ENCODE peak calls at places on chromosomes 5 and 9, in four cellular contexts. One of them, this sample, is unnamed.

GRCh38 chr5:140252470-140253126 is 50.3 kb downstream of the PFDN1 start:
- DNase-seq in PC-3: no peak
- DNase-seq in dorsolateral prefrontal cortex: no peak
- DNase-seq in nephron progenitor cell: no peak
- DNase-seq in this sample: no peak

GRCh38 chr5:89595065-89595464 is 712.1 kb upstream of the MEF2C start:
- DNase-seq in dorsolateral prefrontal cortex: no peak
- DNase-seq in PC-3: no peak
- DNase-seq in nephron progenitor cell: no peak
- DNase-seq in this sample: no peak

GRCh38 chr9:35611230-35611797 is 6.3 kb downstream of the TESK1 start:
- DNase-seq in dorsolateral prefrontal cortex: peak
- DNase-seq in nephron progenitor cell: peak
- DNase-seq in PC-3: peak
- DNase-seq in this sample: peak

GRCh38 chr5:74320526-74320925 is 320.0 kb downstream of the ENC1 start:
- DNase-seq in nephron progenitor cell: no peak
- DNase-seq in PC-3: no peak
- DNase-seq in dorsolateral prefrontal cortex: no peak
- DNase-seq in this sample: peak

GRCh38 chr5:52481851-52482250 is 305.9 kb upstream of the ITGA1 start:
- DNase-seq in nephron progenitor cell: no peak
- DNase-seq in PC-3: no peak
- DNase-seq in dorsolateral prefrontal cortex: no peak
- DNase-seq in this sample: no peak

GRCh38 chr9:95627802-95628201 is 111.0 kb upstream of the PTCH1 start:
- DNase-seq in PC-3: no peak
- DNase-seq in nephron progenitor cell: no peak
- DNase-seq in dorsolateral prefrontal cortex: no peak
- DNase-seq in this sample: peak

GRCh38 chr5:77180167-77181081 is 30.1 kb upstream of the PDE8B start:
- DNase-seq in PC-3: peak
- DNase-seq in dorsolateral prefrontal cortex: peak
- DNase-seq in nephron progenitor cell: peak
- DNase-seq in this sample: no peak

GRCh38 chr9:95189230-95190098 is 128.0 kb downstream of the FANCC start:
- DNase-seq in PC-3: no peak
- DNase-seq in nephron progenitor cell: no peak
- DNase-seq in dorsolateral prefrontal cortex: no peak
- DNase-seq in this sample: no peak

GRCh38 chr9:6405371-6405770 is 7.6 kb upstream of the UHRF2 start:
- DNase-seq in PC-3: no peak
- DNase-seq in nephron progenitor cell: no peak
- DNase-seq in dorsolateral prefrontal cortex: no peak
- DNase-seq in this sample: no peak

GRCh38 chr9:36802171-36802920 is 229.7 kb downstream of the MELK start:
- DNase-seq in PC-3: peak
- DNase-seq in dorsolateral prefrontal cortex: peak
- DNase-seq in nephron progenitor cell: no peak
- DNase-seq in this sample: peak

GRCh38 chr9:133888779-133889491 is 103.2 kb downstream of the VAV2 start:
- DNase-seq in nephron progenitor cell: no peak
- DNase-seq in PC-3: no peak
- DNase-seq in dorsolateral prefrontal cortex: no peak
- DNase-seq in this sample: no peak

GRCh38 chr9:93319301-93319991 is 132.0 kb upstream of the FAM120A start:
- DNase-seq in PC-3: no peak
- DNase-seq in nephron progenitor cell: no peak
- DNase-seq in dorsolateral prefrontal cortex: no peak
- DNase-seq in this sample: no peak

GRCh38 chr9:72930828-72931227 is 22.0 kb downstream of the ALDH1A1 start:
- DNase-seq in nephron progenitor cell: no peak
- DNase-seq in PC-3: no peak
- DNase-seq in dorsolateral prefrontal cortex: no peak
- DNase-seq in this sample: no peak
- TF ChIP-seq CTCF in nephron progenitor cell: no peak
- TF ChIP-seq CTCF in PC-3: no peak
- TF ChIP-seq CTCF in dorsolateral prefrontal cortex: no peak
- TF ChIP-seq CTCF in this sample: no peak

DNA sequence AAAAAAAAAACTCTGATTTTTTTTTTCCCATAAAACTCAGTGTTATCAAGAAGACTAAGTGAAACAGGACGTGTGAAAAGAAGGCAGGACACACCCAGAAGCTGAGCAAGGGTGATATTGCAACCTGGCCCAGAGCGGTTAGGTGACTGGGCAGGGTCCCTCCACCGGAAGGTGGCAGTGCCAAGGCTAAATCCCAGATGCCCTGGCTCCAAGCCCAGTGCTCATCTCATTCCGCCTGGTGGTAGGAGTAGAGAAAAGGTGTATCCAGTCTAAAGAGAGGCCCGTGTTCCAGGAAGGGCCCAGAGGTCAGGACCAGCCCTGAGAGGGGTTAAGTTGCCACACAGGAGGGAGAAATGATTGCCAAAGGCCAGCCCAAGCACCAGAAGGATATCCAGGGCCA is 51.5 kb upstream of the SAP30L start:
- DNase-seq in dorsolateral prefrontal cortex: no peak
- DNase-seq in nephron progenitor cell: no peak
- DNase-seq in PC-3: no peak
- DNase-seq in this sample: peak
- TF ChIP-seq CTCF in dorsolateral prefrontal cortex: no peak
- TF ChIP-seq CTCF in nephron progenitor cell: no peak
- TF ChIP-seq CTCF in PC-3: no peak
- TF ChIP-seq CTCF in this sample: peak

GRCh38 chr5:134177197-134178171 is 734 bp upstream of the SKP1 start:
- DNase-seq in nephron progenitor cell: peak
- DNase-seq in PC-3: peak
- DNase-seq in dorsolateral prefrontal cortex: no peak
- DNase-seq in this sample: peak

GRCh38 chr5:134175874-134176522 is 752 bp downstream of the SKP1 start:
- DNase-seq in dorsolateral prefrontal cortex: no peak
- DNase-seq in PC-3: no peak
- DNase-seq in nephron progenitor cell: no peak
- DNase-seq in this sample: peak

GRCh38 chr5:134174841-134175839 is 1.6 kb downstream of the SKP1 start:
- DNase-seq in nephron progenitor cell: no peak
- DNase-seq in dorsolateral prefrontal cortex: no peak
- DNase-seq in PC-3: peak
- DNase-seq in this sample: peak

GRCh38 chr5:134171972-134172371 is 4.8 kb downstream of the SKP1 start:
- DNase-seq in PC-3: no peak
- DNase-seq in nephron progenitor cell: no peak
- DNase-seq in dorsolateral prefrontal cortex: no peak
- DNase-seq in this sample: no peak

DNA sequence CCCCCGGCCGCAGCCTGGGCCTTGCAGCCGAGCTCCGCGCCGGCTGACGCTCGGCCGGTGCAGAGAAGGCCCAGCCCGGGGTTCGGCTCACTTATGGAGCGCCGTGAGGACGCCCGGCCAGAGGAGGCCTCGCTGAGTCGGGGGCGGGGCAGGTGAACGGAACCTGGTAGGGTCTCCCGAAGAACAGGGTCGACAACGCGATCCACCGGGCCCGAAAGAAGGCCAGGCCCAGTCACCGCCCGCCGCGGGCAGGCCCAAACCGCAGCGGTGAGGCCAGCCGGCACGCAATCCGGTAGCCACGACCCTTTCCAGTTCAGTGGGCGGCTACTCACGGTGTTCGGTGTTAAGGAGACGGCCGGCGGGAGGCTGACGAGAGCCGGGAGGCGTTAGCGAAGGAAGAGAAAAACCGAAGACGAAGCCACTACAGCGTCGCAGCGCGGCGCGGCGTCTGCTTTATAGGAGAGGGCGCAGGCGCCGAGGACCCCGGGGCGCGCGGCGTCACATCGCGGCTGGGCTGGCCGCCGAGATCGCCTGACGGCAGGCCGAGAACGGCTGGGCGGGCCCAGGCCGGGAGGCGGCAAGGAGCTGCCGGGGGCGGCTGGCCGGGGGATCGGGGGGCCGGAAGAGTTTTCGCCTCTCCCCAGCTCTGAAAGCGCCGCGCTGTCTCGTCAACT is at the start of gene SKP1:
- DNase-seq in dorsolateral prefrontal cortex: peak
- DNase-seq in nephron progenitor cell: peak
- DNase-seq in PC-3: peak
- DNase-seq in this sample: peak
- TF ChIP-seq CTCF in dorsolateral prefrontal cortex: no peak
- TF ChIP-seq CTCF in nephron progenitor cell: no peak
- TF ChIP-seq CTCF in PC-3: no peak
- TF ChIP-seq CTCF in this sample: no peak

GRCh38 chr5:34684281-34684979 is 28.3 kb downstream of the RAI14 start:
- DNase-seq in nephron progenitor cell: peak
- DNase-seq in dorsolateral prefrontal cortex: no peak
- DNase-seq in PC-3: peak
- DNase-seq in this sample: peak
- TF ChIP-seq CTCF in nephron progenitor cell: no peak
- TF ChIP-seq CTCF in dorsolateral prefrontal cortex: no peak
- TF ChIP-seq CTCF in PC-3: no peak
- TF ChIP-seq CTCF in this sample: no peak

DNA sequence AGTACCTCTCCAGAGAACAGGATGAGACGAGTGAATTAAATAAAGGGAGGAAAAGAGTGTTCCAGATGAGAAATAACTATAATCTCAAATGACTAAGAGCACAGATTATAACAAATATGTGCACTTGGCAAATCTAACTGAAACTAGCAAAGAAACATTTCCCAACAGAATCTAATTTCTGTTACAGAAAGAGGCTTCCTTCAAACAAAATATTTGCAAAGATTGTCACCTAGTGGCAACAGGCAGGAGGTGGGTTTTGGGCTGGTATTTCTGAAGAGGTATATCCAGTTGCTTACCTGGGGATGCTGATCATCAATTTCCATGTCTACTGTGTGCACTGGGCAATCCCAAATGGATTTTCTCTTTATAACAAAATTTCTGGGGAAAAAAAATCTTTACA is 5.6 kb upstream of the SPDL1 start:
- DNase-seq in dorsolateral prefrontal cortex: no peak
- DNase-seq in nephron progenitor cell: no peak
- DNase-seq in PC-3: peak
- DNase-seq in this sample: peak
- TF ChIP-seq CTCF in dorsolateral prefrontal cortex: no peak
- TF ChIP-seq CTCF in nephron progenitor cell: peak
- TF ChIP-seq CTCF in PC-3: peak
- TF ChIP-seq CTCF in this sample: peak

GRCh38 chr5:136066705-136067271 is 38.0 kb downstream of the TGFBI start:
- DNase-seq in PC-3: no peak
- DNase-seq in dorsolateral prefrontal cortex: no peak
- DNase-seq in nephron progenitor cell: no peak
- DNase-seq in this sample: peak
- TF ChIP-seq CTCF in PC-3: no peak
- TF ChIP-seq CTCF in dorsolateral prefrontal cortex: no peak
- TF ChIP-seq CTCF in nephron progenitor cell: no peak
- TF ChIP-seq CTCF in this sample: no peak

GRCh38 chr5:134913254-134913653 is 8.3 kb downstream of the PCBD2 start:
- DNase-seq in PC-3: no peak
- DNase-seq in dorsolateral prefrontal cortex: no peak
- DNase-seq in nephron progenitor cell: no peak
- DNase-seq in this sample: no peak

GRCh38 chr5:134920848-134921575 is 16.1 kb downstream of the PCBD2 start:
- DNase-seq in dorsolateral prefrontal cortex: no peak
- DNase-seq in PC-3: no peak
- DNase-seq in nephron progenitor cell: no peak
- DNase-seq in this sample: no peak

GRCh38 chr5:134911285-134912215 is 6.6 kb downstream of the PCBD2 start:
- DNase-seq in PC-3: no peak
- DNase-seq in nephron progenitor cell: no peak
- DNase-seq in dorsolateral prefrontal cortex: no peak
- DNase-seq in this sample: no peak

GRCh38 chr5:134913795-134914194 is 8.9 kb downstream of the PCBD2 start:
- DNase-seq in PC-3: no peak
- DNase-seq in nephron progenitor cell: no peak
- DNase-seq in dorsolateral prefrontal cortex: no peak
- DNase-seq in this sample: no peak

GRCh38 chr5:134917070-134917831 is 12.3 kb downstream of the PCBD2 start:
- DNase-seq in nephron progenitor cell: no peak
- DNase-seq in PC-3: peak
- DNase-seq in dorsolateral prefrontal cortex: no peak
- DNase-seq in this sample: no peak
- TF ChIP-seq CTCF in nephron progenitor cell: peak
- TF ChIP-seq CTCF in PC-3: peak
- TF ChIP-seq CTCF in dorsolateral prefrontal cortex: no peak
- TF ChIP-seq CTCF in this sample: peak

GRCh38 chr5:94808497-94808896 is 190.0 kb downstream of the SLF1 start:
- DNase-seq in nephron progenitor cell: no peak
- DNase-seq in dorsolateral prefrontal cortex: no peak
- DNase-seq in PC-3: no peak
- DNase-seq in this sample: no peak

GRCh38 chr5:94811341-94811740 is 192.9 kb downstream of the SLF1 start:
- DNase-seq in nephron progenitor cell: no peak
- DNase-seq in PC-3: no peak
- DNase-seq in dorsolateral prefrontal cortex: no peak
- DNase-seq in this sample: no peak

GRCh38 chr5:94807985-94808384 is 189.5 kb downstream of the SLF1 start:
- DNase-seq in nephron progenitor cell: no peak
- DNase-seq in dorsolateral prefrontal cortex: no peak
- DNase-seq in PC-3: no peak
- DNase-seq in this sample: no peak

GRCh38 chr5:94810281-94810680 is 191.8 kb downstream of the SLF1 start:
- DNase-seq in PC-3: no peak
- DNase-seq in nephron progenitor cell: no peak
- DNase-seq in dorsolateral prefrontal cortex: no peak
- DNase-seq in this sample: no peak

DNA sequence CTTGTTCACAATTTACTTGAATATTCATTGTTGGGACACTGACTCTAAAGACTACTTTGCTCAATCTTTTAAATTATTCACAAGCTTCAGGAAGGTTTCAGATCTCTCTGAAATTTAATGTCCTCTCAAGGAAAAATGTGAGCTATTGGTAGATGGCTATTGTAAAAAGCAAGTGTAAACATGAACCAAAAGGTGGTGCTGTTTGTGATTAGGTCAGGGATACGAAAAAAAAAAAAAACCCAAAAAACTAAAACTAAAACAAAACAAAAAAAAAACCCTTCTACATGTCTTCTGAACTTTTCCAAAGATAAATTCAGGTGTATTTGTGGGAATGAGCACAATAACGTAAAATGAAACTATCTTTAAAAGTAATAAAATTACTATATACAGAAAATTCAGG is 193.8 kb downstream of the SLF1 start:
- DNase-seq in nephron progenitor cell: no peak
- DNase-seq in dorsolateral prefrontal cortex: no peak
- DNase-seq in PC-3: no peak
- DNase-seq in this sample: no peak
- TF ChIP-seq CTCF in nephron progenitor cell: no peak
- TF ChIP-seq CTCF in dorsolateral prefrontal cortex: no peak
- TF ChIP-seq CTCF in PC-3: peak
- TF ChIP-seq CTCF in this sample: no peak

DNA sequence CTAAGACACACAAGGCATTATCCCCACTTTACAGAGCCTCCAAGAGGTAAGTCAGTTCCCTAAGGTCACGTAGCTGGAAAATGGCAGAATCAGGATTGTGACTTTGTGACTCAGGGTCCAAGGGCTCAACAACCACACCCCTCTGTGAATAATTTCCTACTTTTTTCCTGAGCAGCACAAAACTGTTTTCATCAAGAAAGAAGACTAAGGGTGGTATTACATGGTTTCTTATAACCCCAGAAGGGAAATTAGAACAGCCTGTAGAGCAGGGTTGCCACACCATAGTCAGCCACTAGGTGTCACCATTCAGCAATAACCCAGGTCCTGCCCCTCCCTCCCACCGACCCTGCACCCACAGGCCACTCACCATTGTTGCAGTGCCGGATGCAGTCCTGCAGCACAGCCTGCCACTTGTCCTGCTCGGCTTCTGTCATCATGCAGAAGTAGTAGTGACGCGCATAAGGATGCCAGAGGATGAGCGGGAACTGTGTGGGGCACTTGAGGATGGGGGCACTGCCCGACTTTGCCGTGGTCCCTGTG is 72.1 kb downstream of the LRSAM1 start:
- DNase-seq in nephron progenitor cell: no peak
- DNase-seq in dorsolateral prefrontal cortex: no peak
- DNase-seq in PC-3: peak
- DNase-seq in this sample: no peak
- TF ChIP-seq CTCF in nephron progenitor cell: peak
- TF ChIP-seq CTCF in dorsolateral prefrontal cortex: no peak
- TF ChIP-seq CTCF in PC-3: peak
- TF ChIP-seq CTCF in this sample: peak